ENCODE peak calls at places on chromosome 12, in seven cellular contexts. J is GM04504, S is A549, M is RCC 7860, H is D341Med, V is HuH-7, P is GM13976. F is an unnamed sample.

GRCh38 chr12:117498256-117498655 is 136.8 kb upstream of the NOS1 start:
- DNase-seq in M (no peak), S (no peak), J (no peak), P (no peak), H (no peak), V (no peak), F (no peak)

GRCh38 chr12:95648990-95649791 is 97.9 kb upstream of the USP44 start:
- DNase-seq in V (no peak), P (no peak), H (no peak), M (no peak), J (peak), S (peak), F (no peak)

GRCh38 chr12:122867701-122868461 is 28.0 kb downstream of the VPS37B start:
- DNase-seq in J (no peak), P (no peak), M (peak), S (peak), H (peak), V (peak), F (no peak)

GRCh38 chr12:81257952-81258551 is 180.2 kb downstream of the ACSS3 start:
- DNase-seq in M (peak), S (no peak), P (no peak), J (peak), V (no peak), H (peak), F (no peak)

GRCh38 chr12:728781-729180 is 23.6 kb upstream of the WNK1 start:
- DNase-seq in S (no peak), M (no peak), H (no peak), J (no peak), P (no peak), V (no peak), F (no peak)

GRCh38 chr12:95336387-95337067 is 118.9 kb downstream of the VEZT start:
- DNase-seq in S (peak), V (peak), H (peak), J (peak), P (no peak), M (peak), F (no peak)

GRCh38 chr12:55132816-55133215 is 6.6 kb downstream of the OR9K2 start:
- DNase-seq in S (no peak), M (no peak), J (no peak), H (no peak), V (no peak), P (no peak), F (no peak)

GRCh38 chr12:70936414-70936813 is 15.9 kb upstream of the PTPRR start:
- DNase-seq in M (no peak), P (no peak), V (no peak), S (no peak), H (no peak), J (no peak), F (no peak)

GRCh38 chr12:16763901-16764300 is 157.9 kb upstream of the LMO3 start:
- DNase-seq in P (no peak), J (no peak), H (no peak), S (no peak), V (no peak), M (no peak), F (no peak)

GRCh38 chr12:80830533-80831088 is 107.1 kb downstream of the LIN7A start:
- DNase-seq in S (no peak), M (no peak), J (no peak), V (no peak), P (no peak), H (no peak), F (no peak)

GRCh38 chr12:40825156-40825555 is 132.9 kb downstream of the CNTN1 start:
- DNase-seq in M (no peak), P (no peak), J (no peak), H (no peak), S (no peak), V (no peak), F (no peak)

GRCh38 chr12:30501718-30502117 is 194.0 kb downstream of the IPO8 start:
- DNase-seq in S (no peak), M (no peak), P (no peak), H (no peak), V (no peak), J (no peak), F (no peak)

GRCh38 chr12:6083606-6084005 is 40.9 kb downstream of the VWF start:
- DNase-seq in M (no peak), S (no peak), P (no peak), H (no peak), J (no peak), V (no peak), F (no peak)

GRCh38 chr12:129903956-129904769 is at the start of gene TMEM132D:
- DNase-seq in M (no peak), S (no peak), P (no peak), J (no peak), H (peak), V (no peak), F (no peak)

GRCh38 chr12:40834321-40834720 is 142.1 kb downstream of the CNTN1 start:
- DNase-seq in H (no peak), M (no peak), V (no peak), J (no peak), P (no peak), S (no peak), F (no peak)

GRCh38 chr12:132710062-132710421 is 600 bp upstream of the PGAM5 start:
- DNase-seq in J (no peak), H (no peak), P (no peak), S (no peak), V (no peak), M (no peak), F (no peak)

GRCh38 chr12:2959194-2959507 is at the start of gene TEAD4:
- DNase-seq in M (peak), S (peak), J (peak), H (peak), P (peak), V (peak), F (no peak)